ENCODE peak calls at places on chromosomes 5 and 9, in six cellular contexts. I is mesendoderm, S is IMR-90, Q is H1, K is mesenchymal stem cell, L is H9. X is an unnamed sample.

GRCh38 chr5:21810737-21811316 is 1042.3 kb downstream of the CDH12 start:
- DNase-seq in Q (no peak), S (peak), L (no peak), I (peak), K (peak), X (peak)

GRCh38 chr9:114677418-114677817 is 4.6 kb downstream of the TEX48 start:
- DNase-seq in K (peak), Q (no peak), L (no peak), I (no peak), S (peak), X (no peak)

GRCh38 chr5:179415291-179416060 is 70.2 kb upstream of the ADAMTS2 start:
- DNase-seq in K (no peak), S (no peak), L (no peak), I (no peak), Q (peak), X (no peak)

GRCh38 chr9:114936566-114936965 is 6.2 kb upstream of the TNFSF8 start:
- DNase-seq in S (no peak), L (no peak), Q (no peak), K (no peak), I (no peak), X (no peak)

GRCh38 chr5:65055938-65056337 is 287.2 kb downstream of the CWC27 start:
- DNase-seq in Q (no peak), L (no peak), I (no peak), K (no peak), S (no peak), X (no peak)

GRCh38 chr9:75088646-75089368 is 493 bp downstream of the OSTF1 start:
- DNase-seq in S (peak), L (peak), I (peak), K (peak), Q (peak), X (no peak)

GRCh38 chr5:172567294-172567693 is 73.8 kb upstream of the NEURL1B start:
- DNase-seq in K (no peak), S (no peak), I (no peak), L (no peak), Q (no peak), X (no peak)

GRCh38 chr9:18274693-18275092 is 199.3 kb upstream of the ADAMTSL1 start:
- DNase-seq in K (no peak), L (no peak), S (no peak), Q (no peak), I (no peak), X (no peak)

GRCh38 chr9:96136992-96137665 is 164.8 kb downstream of the HSD17B3 start:
- DNase-seq in Q (no peak), K (peak), I (peak), S (peak), L (no peak), X (no peak)

GRCh38 chr9:107982735-107983134 is 493.2 kb upstream of the KLF4 start:
- DNase-seq in Q (no peak), L (no peak), I (no peak), K (no peak), S (no peak), X (no peak)

GRCh38 chr5:111299067-111299481 is 74.9 kb downstream of the CAMK4 start:
- DNase-seq in L (no peak), K (no peak), S (no peak), I (peak), Q (no peak), X (no peak)

GRCh38 chr9:114953917-114954316 is 23.5 kb upstream of the TNFSF8 start:
- DNase-seq in I (peak), K (peak), L (no peak), Q (no peak), S (peak), X (no peak)

GRCh38 chr5:164809831-164810230 is 1304.4 kb downstream of the MAT2B start:
- DNase-seq in S (no peak), L (no peak), I (no peak), K (peak), Q (no peak), X (no peak)

GRCh38 chr5:74947961-74948613 is 81.9 kb upstream of the FAM169A start:
- DNase-seq in I (peak), L (peak), K (peak), S (peak), Q (no peak), X (no peak)
- H3K18ac ChIP-seq in I (no peak), L (no peak), K (peak), S (peak), Q (peak), X (no peak)

DNA sequence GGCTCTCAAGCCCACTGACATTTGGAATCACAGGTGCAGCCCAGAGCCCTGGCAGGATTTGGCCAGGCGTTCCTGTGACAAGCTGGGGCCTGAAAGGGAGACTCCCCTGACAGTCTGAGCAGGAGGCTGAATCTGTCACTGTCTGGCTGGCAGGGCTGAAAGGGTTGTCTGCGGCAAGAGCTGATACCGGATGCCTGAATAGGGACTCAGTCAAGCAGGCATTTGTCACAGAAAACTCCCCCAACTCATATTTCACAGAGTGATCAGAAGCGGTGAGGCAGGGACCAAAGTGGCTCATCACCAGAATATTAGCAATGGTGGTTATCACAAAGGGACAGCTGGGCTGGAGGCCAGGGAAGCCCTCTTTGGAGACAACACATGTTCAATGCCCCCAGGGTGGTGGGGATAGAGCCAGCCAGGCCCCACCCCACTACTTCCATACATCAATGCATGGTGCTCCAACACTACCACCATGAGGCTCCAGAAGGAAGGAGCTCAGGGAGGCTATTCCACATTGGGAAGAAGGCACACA is 295.5 kb downstream of the DTWD2 start:
- DNase-seq in I (peak), Q (no peak), S (no peak), L (peak), K (no peak), X (no peak)
- H3K4me2 ChIP-seq in I (no peak), Q (no peak), S (no peak), L (no peak), K (no peak), X (no peak)

GRCh38 chr9:124680714-124681390 is 90.3 kb downstream of the NR6A1 start:
- DNase-seq in S (no peak), I (no peak), L (no peak), Q (no peak), K (no peak), X (no peak)
- H2BK15ac ChIP-seq in S (no peak), I (no peak), L (no peak), Q (no peak), K (no peak), X (no peak)

DNA sequence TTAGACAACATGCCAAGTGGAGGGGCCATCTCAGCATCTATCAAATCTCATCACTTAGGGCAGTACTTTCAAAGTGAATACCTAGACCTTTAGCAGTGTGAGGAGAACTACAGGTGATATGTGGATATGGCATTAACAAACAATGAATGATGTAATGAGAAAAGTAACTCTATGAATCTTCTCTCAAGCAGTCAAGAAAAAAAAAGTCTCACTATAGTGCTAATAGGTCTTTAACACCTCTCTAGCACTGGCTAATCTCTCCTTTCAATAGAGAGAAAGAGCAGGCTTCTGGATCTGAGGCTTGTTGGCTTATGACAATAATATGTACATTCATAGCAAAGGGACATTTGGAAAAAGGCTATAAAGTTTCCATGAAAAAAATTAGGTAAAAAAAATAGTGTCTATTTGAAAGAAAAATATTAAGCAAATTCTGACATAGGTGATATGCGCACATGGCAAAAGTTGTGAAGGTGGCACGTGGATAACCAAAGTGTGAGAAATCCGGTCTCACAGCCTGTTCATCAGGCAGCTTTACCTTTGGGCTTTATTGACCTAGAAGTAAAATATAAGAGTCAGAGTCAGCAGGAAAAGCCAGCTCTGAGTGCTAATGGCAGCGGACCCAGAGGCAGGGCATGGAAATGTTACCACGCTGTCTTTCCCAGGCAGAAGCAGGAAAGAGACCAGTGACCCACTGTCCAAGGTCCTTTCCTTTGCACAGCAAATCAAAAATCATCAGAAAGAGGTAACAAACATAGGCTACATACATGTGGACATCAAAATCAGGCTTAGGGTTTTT is 203.4 kb downstream of the EFNA5 start:
- DNase-seq in K (no peak), Q (no peak), S (no peak), L (no peak), I (peak), X (no peak)
- H3K18ac ChIP-seq in K (no peak), Q (no peak), S (no peak), L (no peak), I (peak), X (no peak)

DNA sequence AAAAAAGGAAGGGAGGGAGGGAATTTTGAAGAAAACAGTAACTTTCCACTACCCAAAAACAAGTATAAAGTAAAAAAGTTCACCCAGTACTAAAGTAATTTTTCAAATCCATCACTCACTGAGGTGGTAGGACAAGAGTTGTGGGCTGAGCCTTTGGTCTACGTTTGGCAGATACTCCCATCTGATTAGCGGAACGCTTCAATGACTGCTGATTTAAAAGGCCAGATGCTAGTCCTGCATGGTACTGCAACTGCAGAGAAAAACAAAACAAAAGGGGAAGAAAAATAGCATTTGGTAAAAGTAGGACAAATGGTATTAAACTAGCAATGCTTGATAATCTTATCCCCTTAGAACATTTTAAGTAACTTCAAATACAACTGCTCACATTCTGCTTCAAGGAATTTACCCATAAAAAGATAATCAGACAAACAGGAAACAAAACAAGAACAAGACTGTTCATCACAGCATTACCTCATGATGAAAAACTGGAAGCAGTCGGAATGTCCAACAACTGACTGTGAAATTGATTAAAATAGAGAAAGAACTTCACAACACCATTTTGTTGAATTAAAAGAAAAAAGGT is 65.4 kb downstream of the MED27 start:
- DNase-seq in I (no peak), Q (no peak), S (no peak), L (no peak), K (peak), X (no peak)
- H3K4me2 ChIP-seq in I (no peak), Q (no peak), S (no peak), L (no peak), K (no peak), X (no peak)

DNA sequence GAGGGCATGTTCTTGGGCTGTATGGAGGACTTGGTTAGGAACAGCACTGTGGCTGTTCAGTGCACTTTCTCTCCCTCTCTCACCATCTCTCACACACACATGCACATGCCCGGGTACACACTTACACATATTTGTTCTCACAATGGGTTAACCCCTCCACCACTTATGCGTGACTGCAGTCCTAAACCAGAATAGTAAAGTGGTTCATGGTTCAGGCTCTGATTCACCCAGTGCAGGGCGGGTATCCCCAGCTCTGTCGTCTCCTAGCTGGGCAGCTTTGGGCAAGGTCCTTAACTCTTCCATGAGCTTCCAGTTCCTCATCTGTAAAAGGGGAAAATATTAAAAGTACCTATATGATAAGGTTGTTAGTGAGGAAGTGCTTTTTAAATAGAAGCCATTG is 45.3 kb upstream of the GALNT10 start:
- DNase-seq in S (no peak), Q (no peak), L (no peak), I (no peak), K (no peak), X (no peak)
- H2BK15ac ChIP-seq in S (no peak), Q (no peak), L (no peak), I (no peak), K (no peak), X (no peak)

DNA sequence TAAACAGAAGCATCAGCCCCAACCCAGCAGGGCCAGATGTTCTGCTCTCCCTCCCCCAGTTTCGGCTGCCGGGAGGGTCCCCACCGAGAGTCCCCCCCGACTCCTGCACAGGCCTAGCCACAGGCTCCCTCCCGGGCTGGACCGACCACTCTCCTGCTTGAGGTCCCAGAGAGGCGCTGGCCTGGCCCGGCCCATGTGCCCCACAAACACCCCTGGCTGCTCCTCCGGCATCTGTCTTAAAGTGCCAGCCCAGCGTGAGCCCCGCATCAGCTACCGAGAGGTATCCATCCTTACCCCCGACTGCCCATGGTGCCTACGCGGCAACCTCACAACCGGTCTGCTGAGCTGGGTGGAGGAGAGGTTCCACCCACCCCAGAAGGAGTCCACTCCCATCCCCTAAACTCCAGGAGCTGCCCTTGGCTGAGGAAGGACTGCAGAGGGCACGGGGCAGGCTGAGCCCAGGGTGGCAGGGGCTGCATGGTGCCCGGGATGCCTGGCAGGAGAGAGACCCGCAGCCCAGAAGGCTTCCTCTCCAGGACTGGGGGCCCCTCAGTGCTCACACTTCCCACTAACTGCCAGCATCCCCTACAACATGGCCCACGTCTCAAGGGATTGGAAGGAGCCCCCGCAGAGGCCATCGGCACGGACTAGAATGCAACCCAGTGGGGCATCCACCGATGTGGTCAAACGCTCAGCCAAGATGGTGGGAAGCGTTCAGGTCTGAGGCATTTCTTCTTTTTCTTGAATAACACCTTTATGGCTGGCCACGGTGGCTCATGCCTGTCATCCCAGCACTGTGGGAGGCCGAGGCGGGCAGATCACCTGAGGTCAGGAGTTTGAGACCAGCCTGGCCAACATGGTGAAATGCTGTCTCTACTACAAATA is 15.6 kb upstream of the EGFL7 start:
- DNase-seq in I (no peak), Q (peak), K (no peak), S (no peak), L (no peak), X (no peak)
- H3K18ac ChIP-seq in I (no peak), Q (no peak), K (no peak), S (no peak), L (no peak), X (peak)

X was measured in neuronal stem cell.